ENCODE peak calls at places on chromosomes 12 and 14, in seven cellular contexts. K is suprapubic skin, F is mammary epithelial cell, T is IMR-90, X is PC-9, R is psoas muscle, M is left lung. W is an unnamed sample.

GRCh38 chr14:83744901-83745300 is 1785.0 kb upstream of the FLRT2 start:
- DNase-seq in M (no peak), X (no peak), R (no peak), K (no peak), F (no peak), T (peak; percentile 55), W (no peak)

GRCh38 chr12:103399986-103400385 is 95.8 kb downstream of the C12orf42 start:
- DNase-seq in M (no peak), T (no peak), F (no peak), K (no peak), R (no peak), X (no peak), W (no peak)

GRCh38 chr12:101698782-101699347 is 1.4 kb downstream of the CHPT1 start:
- DNase-seq in R (no peak), X (no peak), M (no peak), T (peak; percentile 12), K (no peak), F (no peak), W (no peak)

GRCh38 chr12:101407054-101407437 is 526 bp downstream of the ARL1 start:
- DNase-seq in M (no peak), X (no peak), R (no peak), F (no peak), T (no peak), K (no peak), W (peak; percentile 56)

GRCh38 chr14:68510201-68510600 is 282.7 kb downstream of the ZFP36L1 start:
- DNase-seq in K (no peak), R (peak; percentile 58), X (no peak), F (no peak), M (no peak), T (peak; percentile 69), W (no peak)

GRCh38 chr14:63224196-63224595 is 20.0 kb downstream of the RHOJ start:
- DNase-seq in R (no peak), X (no peak), T (no peak), K (no peak), F (no peak), M (no peak), W (no peak)

GRCh38 chr14:103064978-103065377 is 7.6 kb upstream of the CDC42BPB start:
- DNase-seq in R (no peak), K (no peak), X (no peak), M (no peak), F (no peak), T (no peak), W (no peak)

GRCh38 chr12:92029136-92029535 is 116.5 kb downstream of the BTG1 start:
- DNase-seq in K (no peak), R (no peak), T (no peak), F (no peak), X (no peak), M (no peak), W (no peak)

GRCh38 chr14:106875503-106875902 is 1349.1 kb downstream of the TMEM121 start:
- DNase-seq in R (no peak), M (no peak), K (no peak), X (no peak), F (no peak), T (no peak), W (no peak)

GRCh38 chr14:61145903-61146411 is 135.2 kb downstream of the TMEM30B start:
- DNase-seq in T (peak; percentile 82), F (peak; percentile 84), X (no peak), M (no peak), R (no peak), K (no peak), W (no peak)

GRCh38 chr12:1844223-1844622 is 23.9 kb downstream of the LRTM2 start:
- DNase-seq in M (peak; percentile 29), R (no peak), K (peak; percentile 40), F (no peak), T (no peak), X (no peak), W (peak; percentile 36)

GRCh38 chr12:12561305-12562015 is 1.2 kb downstream of the DUSP16 start:
- DNase-seq in R (peak; percentile 73), X (peak; percentile 52), T (peak; percentile 46), F (peak; percentile 55), K (peak; percentile 89), M (peak; percentile 51), W (peak; percentile 82)

GRCh38 chr14:83071888-83072501 is 1538.3 kb upstream of the SEL1L start:
- DNase-seq in T (peak; percentile 19), K (no peak), M (no peak), X (no peak), R (no peak), F (peak; percentile 8), W (no peak)

GRCh38 chr14:59507752-59508103 is 23.4 kb downstream of the JKAMP start:
- DNase-seq in X (no peak), K (no peak), T (no peak), R (no peak), M (no peak), F (peak; percentile 15), W (no peak)

GRCh38 chr14:59509101-59509500 is 24.8 kb downstream of the JKAMP start:
- DNase-seq in T (no peak), M (no peak), K (no peak), R (no peak), X (no peak), F (no peak), W (no peak)

GRCh38 chr14:59510001-59510400 is 25.7 kb downstream of the JKAMP start:
- DNase-seq in R (no peak), M (no peak), X (no peak), T (peak; percentile 34), K (no peak), F (no peak), W (no peak)

GRCh38 chr14:59510957-59511356 is 26.6 kb downstream of the JKAMP start:
- DNase-seq in F (no peak), K (no peak), R (no peak), T (no peak), X (no peak), M (no peak), W (no peak)

DNA sequence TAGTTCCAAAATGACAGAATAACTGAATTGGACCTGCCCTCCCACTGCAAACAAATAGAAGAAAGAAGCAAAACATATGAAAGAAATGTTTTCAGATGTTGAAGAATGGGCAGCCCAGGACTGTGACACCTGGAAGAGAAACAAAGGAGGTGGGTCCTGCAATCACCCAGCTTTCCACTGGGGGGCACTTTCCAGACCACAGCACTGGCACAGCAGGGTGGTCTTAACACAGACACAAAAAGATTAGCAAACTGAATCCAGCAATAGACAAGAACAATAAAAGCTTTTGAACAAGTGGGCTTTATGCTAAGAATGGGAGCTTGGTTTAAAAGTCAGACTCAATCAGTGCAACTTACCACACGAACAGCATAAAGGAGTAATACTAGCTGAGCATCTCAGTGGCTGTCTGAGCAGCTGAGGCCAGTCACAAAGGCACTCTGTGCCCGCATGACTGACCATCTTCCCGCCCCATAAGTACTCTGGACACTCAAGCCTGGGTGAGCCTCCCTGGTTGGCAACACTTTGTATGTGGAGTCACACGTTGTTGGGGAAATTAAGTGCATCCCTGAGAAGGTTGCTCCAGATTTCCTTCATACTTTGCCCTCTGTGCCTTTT is 27.7 kb downstream of the JKAMP start:
- DNase-seq in R (no peak), F (no peak), X (no peak), K (no peak), M (no peak), T (no peak), W (no peak)
- TF ChIP-seq CTCF in R (peak; percentile 25), F (peak; percentile 28), X (peak; percentile 55), K (no peak), M (no peak), T (peak; percentile 42), W (peak; percentile 27)

GRCh38 chr12:47078733-47079364 is 572 bp upstream of the PCED1B start:
- DNase-seq in R (peak; percentile 17), X (no peak), T (peak; percentile 37), F (peak; percentile 60), K (no peak), M (peak; percentile 45), W (peak; percentile 62)
- H3K27me3 ChIP-seq in R (peaks cover 2% of the 10 kb centered on the region), X (no peaks in the 10 kb centered on the region), T (no peaks in the 10 kb centered on the region), F (no peaks in the 10 kb centered on the region), K (no peaks in the 10 kb centered on the region), M (no peaks in the 10 kb centered on the region), W (no peaks in the 10 kb centered on the region)

GRCh38 chr12:97944576-97944975 is 482.0 kb downstream of the RMST start:
- DNase-seq in M (no peak), F (peak; percentile 73), K (no peak), R (no peak), X (no peak), T (no peak), W (no peak)

GRCh38 chr12:97941686-97942354 is 479.2 kb downstream of the RMST start:
- DNase-seq in T (no peak), R (no peak), M (no peak), X (no peak), K (no peak), F (peak; percentile 27), W (no peak)

GRCh38 chr12:97940105-97940504 is 477.5 kb downstream of the RMST start:
- DNase-seq in X (no peak), R (no peak), K (no peak), M (no peak), T (no peak), F (no peak), W (no peak)

GRCh38 chr12:97940629-97941028 is 478.0 kb downstream of the RMST start:
- DNase-seq in K (no peak), M (no peak), T (no peak), R (no peak), F (peak; percentile 24), X (no peak), W (no peak)

DNA sequence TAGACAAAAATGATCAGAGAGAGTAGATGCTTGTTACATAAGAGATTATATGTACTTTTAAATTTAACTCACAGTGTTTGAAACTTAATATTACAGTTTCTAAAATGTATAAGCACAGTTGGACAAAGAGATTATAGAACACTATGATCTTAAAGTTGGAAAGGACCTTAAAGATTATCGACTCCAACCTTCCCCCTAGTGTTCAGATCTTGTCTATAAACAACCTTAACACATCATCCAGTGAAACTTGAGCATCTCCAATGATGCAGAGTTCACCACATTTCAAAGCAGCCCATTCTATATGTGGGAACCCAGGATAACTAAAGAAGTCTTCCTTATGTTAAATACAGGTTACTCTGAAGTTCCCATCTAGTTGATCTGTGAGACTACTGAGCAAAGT is 480.8 kb downstream of the RMST start:
- DNase-seq in K (no peak), M (no peak), T (no peak), X (no peak), R (no peak), F (peak; percentile 27), W (no peak)
- TF ChIP-seq CTCF in K (no peak), M (no peak), T (no peak), X (no peak), R (no peak), F (peak; percentile 23), W (no peak)

DNA sequence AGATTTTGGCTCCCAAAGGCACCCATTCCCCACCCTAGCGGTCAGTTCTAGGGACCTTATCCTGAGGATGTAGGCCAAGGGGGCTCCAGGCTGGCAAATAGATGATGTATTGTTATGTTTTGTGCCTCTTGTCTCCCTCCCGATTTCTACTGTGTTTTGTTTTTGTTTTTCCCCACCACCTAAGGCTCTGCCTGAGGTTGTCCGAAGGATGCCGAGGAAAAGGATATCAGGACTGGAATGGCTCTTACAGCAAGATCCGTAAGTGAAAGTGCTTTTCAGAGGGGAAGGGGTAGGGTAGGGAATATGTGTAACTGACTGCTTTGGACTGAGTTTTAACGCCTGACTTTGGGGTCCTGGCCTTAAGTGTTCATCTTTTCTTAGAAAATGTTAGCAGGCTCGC is 6.6 kb downstream of the FOXG1 start:
- DNase-seq in K (no peak), X (no peak), T (no peak), R (no peak), F (no peak), M (no peak), W (no peak)
- H3K27me3 ChIP-seq in K (peaks cover 100% of the 10 kb centered on the region), X (no peaks in the 10 kb centered on the region), T (peaks cover 56% of the 10 kb centered on the region), R (peaks cover 26% of the 10 kb centered on the region), F (peaks cover 71% of the 10 kb centered on the region), M (peaks cover 98% of the 10 kb centered on the region), W (peaks cover 98% of the 10 kb centered on the region)

GRCh38 chr12:96192926-96193573 is 1.1 kb upstream of the ELK3 start:
- DNase-seq in R (no peak), K (no peak), X (no peak), F (no peak), T (no peak), M (no peak), W (no peak)
- TF ChIP-seq CTCF in R (no peak), K (no peak), X (no peak), F (no peak), T (no peak), M (no peak), W (no peak)

W was measured in lower lobe of right lung.